ENCODE peak calls at places on chromosomes 6 and 20, in six cellular contexts. H is endothelial cell of umbilical vein, I is upper lobe of left lung, L is breast epithelium, N is GM12892, Y is transverse colon. C is an unnamed sample.
A peak's percentile ranks its signal among the peaks of the same experiment; 100 is the strongest.

GRCh38 chr6:85168146-85168545 is 281.7 kb upstream of the NT5E start:
- DNase-seq in H (no peak), I (no peak), L (no peak), N (no peak), Y (no peak), C (no peak)

GRCh38 chr6:136790411-136791295 is 1.6 kb downstream of the MAP3K5 start:
- DNase-seq in H (peak; percentile 31), I (no peak), L (no peak), N (no peak), Y (no peak), C (no peak)

GRCh38 chr20:57902478-57902877 is 192.7 kb upstream of the PMEPA1 start:
- DNase-seq in H (no peak), I (no peak), L (no peak), N (no peak), Y (no peak), C (no peak)

GRCh38 chr6:45667766-45668165 is 290.0 kb upstream of the SUPT3H start:
- DNase-seq in H (no peak), I (no peak), L (no peak), N (no peak), Y (no peak), C (no peak)

GRCh38 chr6:51814418-51814817 is 273.0 kb downstream of the PKHD1 start:
- DNase-seq in H (no peak), I (no peak), L (no peak), N (no peak), Y (no peak), C (no peak)

GRCh38 chr20:48899881-48900280 is 21.6 kb upstream of the ARFGEF2 start:
- DNase-seq in H (no peak), I (no peak), L (no peak), N (no peak), Y (no peak), C (no peak)

GRCh38 chr20:64246616-64247311 is 8.8 kb upstream of the PCMTD2 start:
- DNase-seq in H (no peak), I (no peak), L (peak; percentile 42), N (no peak), Y (no peak), C (no peak)

GRCh38 chr6:9028086-9028485 is 592.7 kb upstream of the SLC35B3 start:
- DNase-seq in H (no peak), I (no peak), L (no peak), N (no peak), Y (no peak), C (no peak)

GRCh38 chr6:134352786-134353480 is 35.0 kb upstream of the SGK1 start:
- DNase-seq in H (no peak), I (peak; percentile 32), L (no peak), N (no peak), Y (no peak), C (no peak)

GRCh38 chr6:2684766-2685754 is 65.7 kb downstream of the MYLK4 start:
- DNase-seq in H (no peak), I (no peak), L (no peak), N (no peak), Y (no peak), C (no peak)

DNA sequence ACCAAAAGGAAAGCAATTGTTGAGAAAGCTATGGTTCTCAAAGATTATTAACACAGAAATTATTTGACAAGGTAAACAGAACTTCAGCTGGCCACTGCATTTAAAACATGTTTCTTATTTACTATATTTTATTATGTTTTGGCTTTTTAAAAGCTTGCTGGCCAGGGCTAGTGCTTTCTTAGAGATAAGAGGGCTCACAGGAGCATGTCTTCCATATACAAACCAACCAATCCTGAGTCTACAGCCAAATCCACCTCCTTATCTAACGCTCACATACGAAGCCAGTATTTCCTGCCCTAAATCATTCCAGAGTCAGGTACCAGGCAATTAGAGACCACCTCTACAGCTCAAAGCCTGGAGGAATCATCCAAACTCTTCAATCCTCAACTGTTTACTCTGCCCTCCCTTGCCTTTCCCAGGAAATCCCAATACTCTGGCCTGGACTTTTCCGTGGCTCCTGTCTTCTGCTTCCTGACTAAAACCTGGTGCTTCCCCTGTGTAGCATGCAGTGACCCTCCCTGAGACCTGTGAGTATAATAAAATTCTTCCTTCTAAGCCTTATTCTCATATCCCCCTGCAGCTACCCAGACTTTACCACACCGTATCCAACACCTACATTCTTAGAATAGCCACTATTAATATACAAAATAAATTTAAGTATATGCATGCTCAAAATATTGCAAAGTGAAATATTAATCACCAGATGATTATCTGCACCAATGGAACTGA is 33.2 kb downstream of the RANBP9 start:
- DNase-seq in H (peak; percentile 92), I (no peak), L (no peak), N (no peak), Y (no peak), C (no peak)
- TF ChIP-seq POLR2A in H (no peak), I (no peak), L (no peak), N (no peak), Y (no peak), C (no peak)

GRCh38 chr6:82363368-82364086 is at the start of gene TPBG:
- DNase-seq in H (peak; percentile 38), I (peak; percentile 45), L (peak; percentile 62), N (peak; percentile 31), Y (peak; percentile 61), C (peak; percentile 42)
- TF ChIP-seq POLR2AphosphoS5 in H (no peak), I (no peak), L (peak; percentile 54), N (peak; percentile 46), Y (peak; percentile 60), C (peak; percentile 16)

GRCh38 chr6:169421890-169422289 is 168.2 kb upstream of the THBS2 start:
- DNase-seq in H (no peak), I (no peak), L (no peak), N (no peak), Y (no peak), C (no peak)

GRCh38 chr6:169426611-169427010 is 173.0 kb upstream of the THBS2 start:
- DNase-seq in H (no peak), I (no peak), L (no peak), N (no peak), Y (no peak), C (no peak)

GRCh38 chr6:169425628-169426370 is 172.2 kb upstream of the THBS2 start:
- DNase-seq in H (no peak), I (no peak), L (no peak), N (no peak), Y (no peak), C (no peak)

GRCh38 chr6:169424149-169424804 is 170.6 kb upstream of the THBS2 start:
- DNase-seq in H (no peak), I (no peak), L (no peak), N (no peak), Y (no peak), C (no peak)

GRCh38 chr6:169424821-169425240 is 171.2 kb upstream of the THBS2 start:
- DNase-seq in H (no peak), I (no peak), L (no peak), N (no peak), Y (no peak), C (no peak)
- TF ChIP-seq POLR2A in H (no peak), I (no peak), L (no peak), N (no peak), Y (no peak), C (no peak)

GRCh38 chr6:41497994-41498393 is 48.2 kb upstream of the FOXP4 start:
- DNase-seq in H (no peak), I (no peak), L (no peak), N (no peak), Y (no peak), C (no peak)
- TF ChIP-seq POLR2AphosphoS5 in H (no peak), I (no peak), L (no peak), N (no peak), Y (no peak), C (no peak)

GRCh38 chr6:6704423-6705060 is 116.0 kb downstream of the LY86 start:
- DNase-seq in H (no peak), I (no peak), L (no peak), N (no peak), Y (no peak), C (no peak)
- TF ChIP-seq POLR2A in H (no peak), I (no peak), L (no peak), N (no peak), Y (no peak), C (no peak)